ENCODE peak calls at places on chromosomes 5 and 9, in four cellular contexts. I is NCI-H146; Y is activated CD8-positive, alpha-beta memory T cell treated with anti-CD3 and anti-CD28 coated beads, Interleukin-2, amount 50 U/mL, for 48 hours; B is T follicular helper cell. N is an unnamed sample.

GRCh38 chr5:171898379-171898778 is 108.1 kb downstream of the FBXW11 start:
- DNase-seq in B (no peak), Y (no peak), I (no peak), N (no peak)

GRCh38 chr9:131129183-131129582 is 3.8 kb downstream of the NUP214 start:
- DNase-seq in Y (peak), B (no peak), I (no peak), N (no peak)

GRCh38 chr9:114207845-114208244 is 52.5 kb downstream of the COL27A1 start:
- DNase-seq in B (no peak), I (no peak), Y (no peak), N (no peak)

GRCh38 chr9:120619751-120620655 is 40.0 kb upstream of the CDK5RAP2 start:
- DNase-seq in I (peak), B (peak), Y (peak), N (no peak)

GRCh38 chr9:134328341-134328840 is 2.1 kb downstream of the RXRA start:
- DNase-seq in I (no peak), B (no peak), Y (no peak), N (peak)

GRCh38 chr9:69785757-69786156 is 25.9 kb upstream of the PTAR1 start:
- DNase-seq in Y (no peak), I (no peak), B (no peak), N (no peak)

GRCh38 chr9:38022995-38023394 is 46.0 kb downstream of the SHB start:
- DNase-seq in I (peak), B (no peak), Y (no peak), N (no peak)

GRCh38 chr5:36948041-36948440 is 71.5 kb downstream of the NIPBL start:
- DNase-seq in I (no peak), Y (no peak), B (no peak), N (no peak)

GRCh38 chr9:110013064-110013463 is 194.9 kb downstream of the C9orf152 start:
- DNase-seq in Y (no peak), I (peak), B (no peak), N (no peak)

GRCh38 chr5:95913663-95914062 is 48.0 kb downstream of the ELL2 start:
- DNase-seq in B (no peak), I (peak), Y (no peak), N (no peak)

GRCh38 chr5:6373081-6373846 is 5.1 kb downstream of the MED10 start:
- DNase-seq in Y (no peak), I (no peak), B (no peak), N (no peak)

GRCh38 chr5:74311961-74312360 is 328.6 kb downstream of the ENC1 start:
- DNase-seq in I (no peak), Y (no peak), B (no peak), N (peak)

GRCh38 chr5:113682497-113683136 is 169.1 kb downstream of the YTHDC2 start:
- DNase-seq in I (peak), B (no peak), Y (no peak), N (no peak)

GRCh38 chr5:150163547-150164059 is 3.0 kb upstream of the CDX1 start:
- DNase-seq in B (no peak), Y (no peak), I (no peak), N (peak)

GRCh38 chr5:97842687-97843086 is 659.6 kb upstream of the RIOK2 start:
- DNase-seq in B (no peak), Y (no peak), I (no peak), N (no peak)

GRCh38 chr5:84623034-84623433 is 238.4 kb upstream of the EDIL3 start:
- DNase-seq in Y (no peak), I (no peak), B (no peak), N (no peak)

GRCh38 chr5:77882670-77883257 is 106.6 kb upstream of the TBCA start:
- DNase-seq in I (no peak), Y (no peak), B (no peak), N (no peak)

GRCh38 chr5:73678322-73678740 is 52.3 kb downstream of the ARHGEF28 start:
- DNase-seq in Y (no peak), I (peak), B (no peak), N (no peak)

GRCh38 chr5:80707645-80708044 is 52.9 kb upstream of the DHFR start:
- DNase-seq in I (no peak), B (no peak), Y (no peak), N (no peak)

GRCh38 chr5:88683506-88684135 is 199.4 kb downstream of the MEF2C start:
- DNase-seq in Y (peak), B (no peak), I (peak), N (no peak)

GRCh38 chr5:38509185-38509584 is 47.3 kb downstream of the LIFR start:
- DNase-seq in B (no peak), I (no peak), Y (no peak), N (no peak)

GRCh38 chr9:78622131-78622530 is 325.2 kb downstream of the PSAT1 start:
- DNase-seq in B (no peak), Y (no peak), I (no peak), N (no peak)

GRCh38 chr9:98191615-98192502 is 578 bp downstream of the CORO2A start:
- DNase-seq in Y (peak), B (peak), I (peak), N (no peak)

GRCh38 chr9:70868661-70869652 is 252.5 kb downstream of the TRPM3 start:
- DNase-seq in B (no peak), Y (no peak), I (no peak), N (no peak)

GRCh38 chr5:151663617-151664322 is 22.9 kb downstream of the SPARC start:
- DNase-seq in Y (no peak), I (no peak), B (no peak), N (peak)

GRCh38 chr5:61910771-61911170 is 395.2 kb upstream of the KIF2A start:
- DNase-seq in B (no peak), I (no peak), Y (no peak), N (no peak)

GRCh38 chr9:113151696-113152630 is 1.2 kb downstream of the SLC31A2 start:
- DNase-seq in I (no peak), Y (peak), B (no peak), N (peak)

GRCh38 chr5:180133551-180133950 is 62.0 kb upstream of the RNF130 start:
- DNase-seq in B (no peak), I (no peak), Y (no peak), N (no peak)

GRCh38 chr5:149221731-149222342 is 49.8 kb upstream of the AFAP1L1 start:
- DNase-seq in I (no peak), Y (no peak), B (no peak), N (no peak)

GRCh38 chr5:132410451-132411381 is 41.2 kb downstream of the SLC22A5 start:
- DNase-seq in B (peak), I (peak), Y (peak), N (peak)

N was measured in left ventricle myocardium inferior.